ENCODE peak calls at places on chromosomes 5 and 9, in eight cellular contexts. J is stimulated activated CD4-positive, alpha-beta T cell treated with anti-CD3 and anti-CD28 coated beads, Interleukin-4, amount 100 ng/mL, for 1 hour; L is AG08396; A is AG10803; K is KBM-7; V is AG09309; X is GM13976; T is amygdala. Z is an unnamed sample.

GRCh38 chr9:105515811-105516413 is 42.0 kb upstream of the FKTN start:
- DNase-seq in T (no peak), L (no peak), K (no peak), X (no peak), A (no peak), V (no peak), J (no peak), Z (no peak)

GRCh38 chr9:16627967-16628366 is 242.5 kb downstream of the BNC2 start:
- DNase-seq in K (no peak), L (peak), J (no peak), T (no peak), X (no peak), V (peak), A (peak), Z (peak)

GRCh38 chr5:83900307-83900706 is 179.7 kb upstream of the HAPLN1 start:
- DNase-seq in A (peak), X (no peak), K (no peak), T (no peak), L (no peak), V (no peak), J (no peak), Z (no peak)

GRCh38 chr9:137167752-137168574 is 1.9 kb downstream of the LRRC26 start:
- DNase-seq in V (no peak), T (no peak), X (peak), A (no peak), L (no peak), J (no peak), K (peak), Z (no peak)

GRCh38 chr5:87195104-87195581 is 72.5 kb upstream of the RASA1 start:
- DNase-seq in A (peak), V (peak), J (peak), X (peak), T (no peak), L (peak), K (no peak), Z (peak)

GRCh38 chr5:159928122-159928960 is 12.1 kb downstream of the ADRA1B start:
- DNase-seq in X (no peak), T (no peak), A (peak), L (peak), V (peak), J (no peak), K (no peak), Z (peak)

GRCh38 chr9:137761032-137761431 is 116.5 kb upstream of the CACNA1B start:
- DNase-seq in V (no peak), X (peak), T (no peak), J (no peak), K (no peak), L (no peak), A (no peak), Z (no peak)

GRCh38 chr9:109590945-109591344 is 92.8 kb upstream of the PTPN3 start:
- DNase-seq in K (no peak), L (no peak), X (no peak), T (no peak), J (no peak), A (no peak), V (no peak), Z (no peak)

GRCh38 chr5:35333366-35333765 is 103.1 kb upstream of the PRLR start:
- DNase-seq in A (no peak), T (no peak), V (no peak), J (no peak), X (no peak), K (no peak), L (no peak), Z (no peak)